ENCODE peak calls at places on chromosomes 1 and 21, in ten cellular contexts. One of them, this sample, is unnamed.

GRCh38 chr1:110310300-110310699 is 28.9 kb upstream of the RBM15 start:
- DNase-seq in NCI-H2171: no peak
- DNase-seq in CMK: no peak
- DNase-seq in Caco-2: no peak
- DNase-seq in mucosa of gallbladder: no peak
- DNase-seq in activated T-helper 1 cell treated with anti-CD3 and anti-CD28 coated beads, Interleukin-2, amount 50 U/mL, for 16 hours: no peak
- DNase-seq in Right ventricle myocardium superior: peak; percentile 64
- DNase-seq in heart left ventricle: peak; percentile 52
- DNase-seq in NCI-H69: no peak
- DNase-seq in NAMALWA: no peak
- DNase-seq in this sample: no peak

GRCh38 chr1:54774820-54775498 is 10.6 kb upstream of the PARS2 start:
- DNase-seq in NCI-H2171: peak; percentile 78
- DNase-seq in NCI-H69: peak; percentile 57
- DNase-seq in activated T-helper 1 cell treated with anti-CD3 and anti-CD28 coated beads, Interleukin-2, amount 50 U/mL, for 16 hours: no peak
- DNase-seq in Right ventricle myocardium superior: no peak
- DNase-seq in mucosa of gallbladder: no peak
- DNase-seq in CMK: peak; percentile 36
- DNase-seq in Caco-2: peak; percentile 62
- DNase-seq in NAMALWA: peak; percentile 93
- DNase-seq in heart left ventricle: no peak
- DNase-seq in this sample: no peak

GRCh38 chr1:205843031-205843859 is 6.7 kb downstream of the PM20D1 start:
- DNase-seq in Right ventricle myocardium superior: no peak
- DNase-seq in mucosa of gallbladder: no peak
- DNase-seq in NCI-H69: no peak
- DNase-seq in heart left ventricle: no peak
- DNase-seq in CMK: no peak
- DNase-seq in NCI-H2171: no peak
- DNase-seq in activated T-helper 1 cell treated with anti-CD3 and anti-CD28 coated beads, Interleukin-2, amount 50 U/mL, for 16 hours: no peak
- DNase-seq in NAMALWA: no peak
- DNase-seq in Caco-2: no peak
- DNase-seq in this sample: no peak

GRCh38 chr1:193406901-193407300 is 220.5 kb upstream of the B3GALT2 start:
- DNase-seq in NAMALWA: peak; percentile 68
- DNase-seq in Right ventricle myocardium superior: no peak
- DNase-seq in NCI-H2171: peak; percentile 19
- DNase-seq in CMK: peak; percentile 14
- DNase-seq in NCI-H69: peak; percentile 68
- DNase-seq in Caco-2: no peak
- DNase-seq in mucosa of gallbladder: no peak
- DNase-seq in heart left ventricle: no peak
- DNase-seq in activated T-helper 1 cell treated with anti-CD3 and anti-CD28 coated beads, Interleukin-2, amount 50 U/mL, for 16 hours: no peak
- DNase-seq in this sample: no peak

GRCh38 chr1:173269490-173270230 is 62.5 kb upstream of the TNFSF4 start:
- DNase-seq in Right ventricle myocardium superior: no peak
- DNase-seq in Caco-2: no peak
- DNase-seq in heart left ventricle: no peak
- DNase-seq in activated T-helper 1 cell treated with anti-CD3 and anti-CD28 coated beads, Interleukin-2, amount 50 U/mL, for 16 hours: no peak
- DNase-seq in NAMALWA: no peak
- DNase-seq in NCI-H2171: no peak
- DNase-seq in mucosa of gallbladder: no peak
- DNase-seq in CMK: no peak
- DNase-seq in NCI-H69: no peak
- DNase-seq in this sample: no peak

GRCh38 chr1:10767282-10767681 is 29.2 kb downstream of the CASZ1 start:
- DNase-seq in NAMALWA: no peak
- DNase-seq in activated T-helper 1 cell treated with anti-CD3 and anti-CD28 coated beads, Interleukin-2, amount 50 U/mL, for 16 hours: no peak
- DNase-seq in mucosa of gallbladder: no peak
- DNase-seq in heart left ventricle: no peak
- DNase-seq in CMK: no peak
- DNase-seq in Caco-2: no peak
- DNase-seq in Right ventricle myocardium superior: peak; percentile 3
- DNase-seq in NCI-H2171: no peak
- DNase-seq in NCI-H69: no peak
- DNase-seq in this sample: no peak

GRCh38 chr1:39407889-39408640 is 83.4 kb upstream of the BMP8A start:
- DNase-seq in mucosa of gallbladder: peak; percentile 46
- DNase-seq in NCI-H2171: no peak
- DNase-seq in Caco-2: no peak
- DNase-seq in CMK: no peak
- DNase-seq in Right ventricle myocardium superior: no peak
- DNase-seq in NAMALWA: no peak
- DNase-seq in activated T-helper 1 cell treated with anti-CD3 and anti-CD28 coated beads, Interleukin-2, amount 50 U/mL, for 16 hours: no peak
- DNase-seq in heart left ventricle: no peak
- DNase-seq in NCI-H69: no peak
- DNase-seq in this sample: no peak

GRCh38 chr21:43644609-43645008 is 14.7 kb downstream of the HSF2BP start:
- DNase-seq in NAMALWA: no peak
- DNase-seq in heart left ventricle: no peak
- DNase-seq in activated T-helper 1 cell treated with anti-CD3 and anti-CD28 coated beads, Interleukin-2, amount 50 U/mL, for 16 hours: no peak
- DNase-seq in NCI-H2171: no peak
- DNase-seq in mucosa of gallbladder: no peak
- DNase-seq in NCI-H69: no peak
- DNase-seq in Caco-2: no peak
- DNase-seq in Right ventricle myocardium superior: no peak
- DNase-seq in CMK: no peak
- DNase-seq in this sample: no peak

GRCh38 chr1:7827134-7827955 is 25.5 kb downstream of the UTS2 start:
- DNase-seq in CMK: no peak
- DNase-seq in NCI-H69: no peak
- DNase-seq in Caco-2: no peak
- DNase-seq in Right ventricle myocardium superior: no peak
- DNase-seq in activated T-helper 1 cell treated with anti-CD3 and anti-CD28 coated beads, Interleukin-2, amount 50 U/mL, for 16 hours: peak; percentile 20
- DNase-seq in NAMALWA: no peak
- DNase-seq in heart left ventricle: no peak
- DNase-seq in mucosa of gallbladder: peak; percentile 15
- DNase-seq in NCI-H2171: no peak
- DNase-seq in this sample: no peak

GRCh38 chr1:235617808-235618207 is 31.8 kb downstream of the GNG4 start:
- DNase-seq in Right ventricle myocardium superior: no peak
- DNase-seq in Caco-2: no peak
- DNase-seq in heart left ventricle: no peak
- DNase-seq in NCI-H2171: no peak
- DNase-seq in NCI-H69: no peak
- DNase-seq in NAMALWA: peak; percentile 13
- DNase-seq in CMK: no peak
- DNase-seq in mucosa of gallbladder: no peak
- DNase-seq in activated T-helper 1 cell treated with anti-CD3 and anti-CD28 coated beads, Interleukin-2, amount 50 U/mL, for 16 hours: no peak
- DNase-seq in this sample: no peak

GRCh38 chr1:65420590-65421340 is at the start of the genes LEPR and LEPROT:
- DNase-seq in CMK: no peak
- DNase-seq in Right ventricle myocardium superior: no peak
- DNase-seq in mucosa of gallbladder: no peak
- DNase-seq in Caco-2: no peak
- DNase-seq in NCI-H2171: no peak
- DNase-seq in NAMALWA: no peak
- DNase-seq in NCI-H69: peak; percentile 97
- DNase-seq in heart left ventricle: no peak
- DNase-seq in activated T-helper 1 cell treated with anti-CD3 and anti-CD28 coated beads, Interleukin-2, amount 50 U/mL, for 16 hours: no peak
- DNase-seq in this sample: no peak

GRCh38 chr21:21688877-21689276 is 690.7 kb downstream of the NCAM2 start:
- DNase-seq in CMK: no peak
- DNase-seq in Right ventricle myocardium superior: no peak
- DNase-seq in mucosa of gallbladder: peak; percentile 15
- DNase-seq in NCI-H69: peak; percentile 76
- DNase-seq in heart left ventricle: no peak
- DNase-seq in NCI-H2171: no peak
- DNase-seq in NAMALWA: peak; percentile 47
- DNase-seq in activated T-helper 1 cell treated with anti-CD3 and anti-CD28 coated beads, Interleukin-2, amount 50 U/mL, for 16 hours: no peak
- DNase-seq in Caco-2: peak; percentile 34
- DNase-seq in this sample: no peak

GRCh38 chr21:27171704-27172103 is 204.8 kb upstream of the ADAMTS5 start:
- DNase-seq in Caco-2: no peak
- DNase-seq in Right ventricle myocardium superior: no peak
- DNase-seq in NCI-H69: no peak
- DNase-seq in NAMALWA: no peak
- DNase-seq in activated T-helper 1 cell treated with anti-CD3 and anti-CD28 coated beads, Interleukin-2, amount 50 U/mL, for 16 hours: no peak
- DNase-seq in mucosa of gallbladder: no peak
- DNase-seq in NCI-H2171: no peak
- DNase-seq in CMK: no peak
- DNase-seq in heart left ventricle: no peak
- DNase-seq in this sample: peak; percentile 26

GRCh38 chr1:1318131-1318652 is 6.3 kb downstream of the INTS11 start:
- DNase-seq in Right ventricle myocardium superior: peak; percentile 89
- DNase-seq in CMK: no peak
- DNase-seq in mucosa of gallbladder: peak; percentile 77
- DNase-seq in NCI-H69: peak; percentile 56
- DNase-seq in NAMALWA: no peak
- DNase-seq in heart left ventricle: peak; percentile 89
- DNase-seq in activated T-helper 1 cell treated with anti-CD3 and anti-CD28 coated beads, Interleukin-2, amount 50 U/mL, for 16 hours: no peak
- DNase-seq in NCI-H2171: peak; percentile 74
- DNase-seq in Caco-2: no peak
- DNase-seq in this sample: peak; percentile 97

GRCh38 chr1:28135910-28136635 is 40.4 kb downstream of the PTAFR start:
- DNase-seq in CMK: no peak
- DNase-seq in activated T-helper 1 cell treated with anti-CD3 and anti-CD28 coated beads, Interleukin-2, amount 50 U/mL, for 16 hours: no peak
- DNase-seq in Caco-2: no peak
- DNase-seq in NAMALWA: no peak
- DNase-seq in NCI-H2171: no peak
- DNase-seq in Right ventricle myocardium superior: no peak
- DNase-seq in mucosa of gallbladder: no peak
- DNase-seq in heart left ventricle: no peak
- DNase-seq in NCI-H69: no peak
- DNase-seq in this sample: no peak

GRCh38 chr1:25806418-25806817 is 6.4 kb downstream of the SELENON start:
- DNase-seq in CMK: no peak
- DNase-seq in NAMALWA: no peak
- DNase-seq in activated T-helper 1 cell treated with anti-CD3 and anti-CD28 coated beads, Interleukin-2, amount 50 U/mL, for 16 hours: no peak
- DNase-seq in heart left ventricle: peak; percentile 82
- DNase-seq in mucosa of gallbladder: no peak
- DNase-seq in Caco-2: no peak
- DNase-seq in NCI-H69: no peak
- DNase-seq in NCI-H2171: no peak
- DNase-seq in Right ventricle myocardium superior: peak; percentile 68
- DNase-seq in this sample: peak; percentile 55

GRCh38 chr1:206445116-206445515 is 25.2 kb upstream of the IKBKE start:
- DNase-seq in CMK: no peak
- DNase-seq in Caco-2: no peak
- DNase-seq in activated T-helper 1 cell treated with anti-CD3 and anti-CD28 coated beads, Interleukin-2, amount 50 U/mL, for 16 hours: no peak
- DNase-seq in mucosa of gallbladder: no peak
- DNase-seq in heart left ventricle: peak; percentile 75
- DNase-seq in Right ventricle myocardium superior: peak; percentile 74
- DNase-seq in NCI-H69: no peak
- DNase-seq in NAMALWA: no peak
- DNase-seq in NCI-H2171: no peak
- DNase-seq in this sample: peak; percentile 43

GRCh38 chr1:15940110-15941043 is 35.5 kb downstream of the ZBTB17 start:
- DNase-seq in CMK: no peak
- DNase-seq in Caco-2: no peak
- DNase-seq in NAMALWA: no peak
- DNase-seq in heart left ventricle: no peak
- DNase-seq in mucosa of gallbladder: no peak
- DNase-seq in NCI-H2171: no peak
- DNase-seq in activated T-helper 1 cell treated with anti-CD3 and anti-CD28 coated beads, Interleukin-2, amount 50 U/mL, for 16 hours: no peak
- DNase-seq in NCI-H69: no peak
- DNase-seq in Right ventricle myocardium superior: no peak
- DNase-seq in this sample: no peak

GRCh38 chr1:1625824-1626206 is 6.2 kb upstream of the MMP23B start:
- DNase-seq in activated T-helper 1 cell treated with anti-CD3 and anti-CD28 coated beads, Interleukin-2, amount 50 U/mL, for 16 hours: no peak
- DNase-seq in CMK: no peak
- DNase-seq in mucosa of gallbladder: no peak
- DNase-seq in heart left ventricle: no peak
- DNase-seq in NCI-H69: no peak
- DNase-seq in Right ventricle myocardium superior: peak; percentile 26
- DNase-seq in NAMALWA: no peak
- DNase-seq in NCI-H2171: no peak
- DNase-seq in Caco-2: no peak
- DNase-seq in this sample: no peak

GRCh38 chr1:150558328-150558727 is 9.1 kb downstream of the ADAMTSL4 start:
- DNase-seq in heart left ventricle: no peak
- DNase-seq in Caco-2: no peak
- DNase-seq in activated T-helper 1 cell treated with anti-CD3 and anti-CD28 coated beads, Interleukin-2, amount 50 U/mL, for 16 hours: no peak
- DNase-seq in NCI-H2171: no peak
- DNase-seq in CMK: no peak
- DNase-seq in NCI-H69: no peak
- DNase-seq in Right ventricle myocardium superior: no peak
- DNase-seq in mucosa of gallbladder: no peak
- DNase-seq in NAMALWA: no peak
- DNase-seq in this sample: no peak

GRCh38 chr1:77475631-77476030 is 193.8 kb downstream of the AK5 start:
- DNase-seq in NAMALWA: no peak
- DNase-seq in NCI-H2171: no peak
- DNase-seq in CMK: no peak
- DNase-seq in Right ventricle myocardium superior: no peak
- DNase-seq in NCI-H69: no peak
- DNase-seq in heart left ventricle: no peak
- DNase-seq in Caco-2: no peak
- DNase-seq in activated T-helper 1 cell treated with anti-CD3 and anti-CD28 coated beads, Interleukin-2, amount 50 U/mL, for 16 hours: no peak
- DNase-seq in mucosa of gallbladder: no peak
- DNase-seq in this sample: no peak

GRCh38 chr1:9589144-9589718 is 520 bp downstream of the TMEM201 start:
- DNase-seq in heart left ventricle: no peak
- DNase-seq in Right ventricle myocardium superior: peak; percentile 64
- DNase-seq in NCI-H2171: peak; percentile 21
- DNase-seq in NAMALWA: peak; percentile 76
- DNase-seq in activated T-helper 1 cell treated with anti-CD3 and anti-CD28 coated beads, Interleukin-2, amount 50 U/mL, for 16 hours: peak; percentile 20
- DNase-seq in mucosa of gallbladder: no peak
- DNase-seq in NCI-H69: peak; percentile 50
- DNase-seq in CMK: no peak
- DNase-seq in Caco-2: no peak
- DNase-seq in this sample: peak; percentile 33

GRCh38 chr1:92317836-92318493 is 19.1 kb downstream of the RPAP2 start:
- DNase-seq in NCI-H69: no peak
- DNase-seq in NAMALWA: no peak
- DNase-seq in NCI-H2171: no peak
- DNase-seq in activated T-helper 1 cell treated with anti-CD3 and anti-CD28 coated beads, Interleukin-2, amount 50 U/mL, for 16 hours: no peak
- DNase-seq in mucosa of gallbladder: no peak
- DNase-seq in Right ventricle myocardium superior: no peak
- DNase-seq in heart left ventricle: no peak
- DNase-seq in Caco-2: no peak
- DNase-seq in CMK: peak; percentile 87
- DNase-seq in this sample: no peak

GRCh38 chr1:200530551-200531261 is 89.8 kb downstream of the KIF14 start:
- DNase-seq in activated T-helper 1 cell treated with anti-CD3 and anti-CD28 coated beads, Interleukin-2, amount 50 U/mL, for 16 hours: no peak
- DNase-seq in heart left ventricle: no peak
- DNase-seq in NAMALWA: peak; percentile 33
- DNase-seq in NCI-H2171: no peak
- DNase-seq in Caco-2: no peak
- DNase-seq in NCI-H69: peak; percentile 29
- DNase-seq in Right ventricle myocardium superior: no peak
- DNase-seq in mucosa of gallbladder: no peak
- DNase-seq in CMK: no peak
- DNase-seq in this sample: no peak

GRCh38 chr1:178037510-178038253 is 56.2 kb upstream of the RASAL2 start:
- DNase-seq in mucosa of gallbladder: peak; percentile 83
- DNase-seq in heart left ventricle: peak; percentile 94
- DNase-seq in activated T-helper 1 cell treated with anti-CD3 and anti-CD28 coated beads, Interleukin-2, amount 50 U/mL, for 16 hours: no peak
- DNase-seq in NAMALWA: no peak
- DNase-seq in CMK: no peak
- DNase-seq in Right ventricle myocardium superior: peak; percentile 93
- DNase-seq in Caco-2: no peak
- DNase-seq in NCI-H69: peak; percentile 55
- DNase-seq in NCI-H2171: no peak
- DNase-seq in this sample: peak; percentile 89

GRCh38 chr1:225777058-225777582 is 506 bp upstream of the SRP9 start:
- DNase-seq in Right ventricle myocardium superior: no peak
- DNase-seq in mucosa of gallbladder: no peak
- DNase-seq in NCI-H69: peak; percentile 79
- DNase-seq in Caco-2: no peak
- DNase-seq in NCI-H2171: no peak
- DNase-seq in NAMALWA: no peak
- DNase-seq in activated T-helper 1 cell treated with anti-CD3 and anti-CD28 coated beads, Interleukin-2, amount 50 U/mL, for 16 hours: peak; percentile 0
- DNase-seq in heart left ventricle: no peak
- DNase-seq in CMK: peak; percentile 32
- DNase-seq in this sample: no peak

GRCh38 chr1:27959792-27960603 is at the start of gene XKR8:
- DNase-seq in mucosa of gallbladder: peak; percentile 74
- DNase-seq in activated T-helper 1 cell treated with anti-CD3 and anti-CD28 coated beads, Interleukin-2, amount 50 U/mL, for 16 hours: peak; percentile 78
- DNase-seq in NCI-H2171: peak; percentile 86
- DNase-seq in Caco-2: peak; percentile 79
- DNase-seq in NCI-H69: no peak
- DNase-seq in heart left ventricle: peak; percentile 86
- DNase-seq in CMK: peak; percentile 87
- DNase-seq in NAMALWA: peak; percentile 83
- DNase-seq in Right ventricle myocardium superior: peak; percentile 90
- DNase-seq in this sample: peak; percentile 68

GRCh38 chr1:178484698-178485225 is 12.0 kb downstream of the CLEC20A start:
- DNase-seq in mucosa of gallbladder: no peak
- DNase-seq in NCI-H2171: no peak
- DNase-seq in activated T-helper 1 cell treated with anti-CD3 and anti-CD28 coated beads, Interleukin-2, amount 50 U/mL, for 16 hours: no peak
- DNase-seq in Caco-2: no peak
- DNase-seq in NAMALWA: no peak
- DNase-seq in NCI-H69: no peak
- DNase-seq in heart left ventricle: no peak
- DNase-seq in Right ventricle myocardium superior: no peak
- DNase-seq in CMK: no peak
- DNase-seq in this sample: no peak

This sample was measured in uterus.